ENCODE peak calls at places on chromosomes 7 and 10, in ten cellular contexts. W is GM04503; T is A549; V is HL-60; N is germinal center; O is activated T-cell treated with anti-CD3 and anti-CD28 coated beads for 1 hour; G is activated gamma-delta T cell treated with anti-CD3 and anti-CD28 coated beads, Interleukin-2, amount 50 U/mL, for 16 hours; J is MCF 10A; D is hepatocyte; U is NCI-H2029 treated with DMSO at 0.1 percent for 48 hours. F is an unnamed sample.

GRCh38 chr7:115230882-115231508 is 309.1 kb downstream of the MDFIC start:
- DNase-seq in W (peak), T (peak), V (no peak), N (no peak), O (no peak), G (no peak), J (peak), D (peak), U (no peak), F (no peak)

GRCh38 chr7:96377399-96377798 is 55.5 kb upstream of the SLC25A13 start:
- DNase-seq in W (no peak), T (no peak), V (no peak), N (no peak), O (no peak), G (no peak), J (no peak), D (no peak), U (no peak), F (no peak)

GRCh38 chr7:30028749-30029635 is 780 bp downstream of the PLEKHA8 start:
- DNase-seq in W (no peak), T (peak), V (peak), N (peak), O (no peak), G (no peak), J (peak), D (peak), U (no peak), F (no peak)

GRCh38 chr10:109723305-109723704 is 200.0 kb downstream of the XPNPEP1 start:
- DNase-seq in W (no peak), T (no peak), V (no peak), N (no peak), O (no peak), G (no peak), J (no peak), D (no peak), U (no peak), F (no peak)

GRCh38 chr7:91182819-91183405 is 81.3 kb upstream of the FZD1 start:
- DNase-seq in W (peak), T (no peak), V (no peak), N (no peak), O (no peak), G (no peak), J (peak), D (no peak), U (no peak), F (no peak)

GRCh38 chr10:85557077-85557476 is 809.5 kb downstream of the GRID1 start:
- DNase-seq in W (no peak), T (no peak), V (peak), N (no peak), O (no peak), G (no peak), J (peak), D (no peak), U (no peak), F (no peak)

GRCh38 chr7:142835487-142835886 is 19.4 kb upstream of the EPHB6 start:
- DNase-seq in W (no peak), T (no peak), V (no peak), N (no peak), O (no peak), G (no peak), J (no peak), D (no peak), U (no peak), F (no peak)

GRCh38 chr10:484925-485661 is 204.4 kb downstream of the DIP2C start:
- DNase-seq in W (no peak), T (no peak), V (no peak), N (no peak), O (no peak), G (peak), J (no peak), D (no peak), U (no peak), F (no peak)

F was measured in Caco-2.